ENCODE peak calls at places on chromosomes 12 and 14, in five cellular contexts. D is gastrocnemius medialis; X is adipocyte; B is CD4-positive, alpha-beta T cell; L is adrenal gland. Z is an unnamed sample. For H3K27me3, the result is how much of the 10 kb centered on the place peaks cover.

GRCh38 chr14:90453401-90453951 is 56.6 kb downstream of the CALM1 start:
- DNase-seq in D (no peak), X (no peak), B (no peak), L (peak), Z (no peak)

GRCh38 chr12:57894577-57895292 is 46.6 kb upstream of the ATP23 start:
- DNase-seq in D (peak), X (peak), B (no peak), L (no peak), Z (no peak)

GRCh38 chr12:124921200-124922008 is 7.0 kb upstream of the UBC start:
- DNase-seq in D (no peak), X (peak), B (peak), L (peak), Z (peak)

GRCh38 chr12:65895759-65896656 is 71.7 kb downstream of the HMGA2 start:
- DNase-seq in D (no peak), X (peak), B (no peak), L (no peak), Z (no peak)

GRCh38 chr14:99548285-99548684 is 55.7 kb downstream of the CCDC85C start:
- DNase-seq in D (no peak), X (no peak), B (no peak), L (no peak), Z (no peak)

GRCh38 chr12:32494676-32495075 is 95.3 kb downstream of the FGD4 start:
- DNase-seq in D (no peak), X (no peak), B (no peak), L (no peak), Z (no peak)

GRCh38 chr12:14901228-14901562 is 15.5 kb upstream of the MGP start:
- DNase-seq in D (no peak), X (no peak), B (no peak), L (no peak), Z (no peak)

GRCh38 chr12:18689781-18690180 is 48.0 kb downstream of the PLCZ1 start:
- DNase-seq in D (no peak), X (no peak), B (no peak), L (no peak), Z (no peak)

GRCh38 chr14:102930138-102930752 is 7.8 kb downstream of the AMN start:
- DNase-seq in D (no peak), X (peak), B (no peak), L (no peak), Z (peak)

GRCh38 chr14:102929349-102930137 is 7.1 kb downstream of the AMN start:
- DNase-seq in D (no peak), X (no peak), B (no peak), L (no peak), Z (no peak)

GRCh38 chr14:102927878-102928411 is 5.5 kb downstream of the AMN start:
- DNase-seq in D (no peak), X (no peak), B (no peak), L (no peak), Z (no peak)

GRCh38 chr14:102927346-102927877 is 4.9 kb downstream of the AMN start:
- DNase-seq in D (no peak), X (no peak), B (no peak), L (no peak), Z (no peak)

GRCh38 chr14:102928412-102929348 is 6.2 kb downstream of the AMN start:
- DNase-seq in D (no peak), X (peak), B (peak), L (peak), Z (peak)
- H3K27me3 ChIP-seq in D (half or more), X (under half), B (under half), L (under half), Z (under half)

DNA sequence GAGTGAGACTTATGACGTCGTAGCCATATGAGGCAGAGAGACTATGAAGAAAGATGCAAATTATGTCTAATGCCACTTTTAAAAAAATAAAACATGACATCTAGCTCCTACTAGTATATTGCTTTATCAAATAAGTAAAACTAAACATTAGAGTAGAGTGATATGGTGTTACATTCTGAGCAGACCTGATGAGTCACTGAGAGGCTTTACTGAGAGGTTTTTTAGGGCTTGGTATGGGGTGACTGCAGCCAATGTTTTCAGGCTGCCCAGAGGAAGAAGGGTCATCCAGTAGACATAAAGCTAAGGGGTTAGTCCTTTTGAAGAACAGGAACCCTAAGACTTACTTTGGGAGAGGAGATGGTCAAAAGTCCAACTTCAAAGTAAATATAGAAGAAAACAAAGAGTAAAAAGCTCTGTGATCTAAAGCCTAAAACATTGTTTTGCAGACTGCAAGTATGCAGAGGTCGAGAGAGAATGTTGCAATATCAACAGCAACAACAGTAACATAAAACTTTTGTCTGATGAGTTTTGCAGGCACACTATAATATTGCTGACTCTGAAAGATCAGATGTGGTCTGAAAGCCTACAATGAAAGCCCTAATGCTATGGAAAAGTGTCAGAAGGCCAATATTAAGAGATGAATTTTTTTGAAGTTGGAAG is 774.8 kb downstream of the TMTC2 start:
- DNase-seq in D (no peak), X (peak), B (no peak), L (no peak), Z (no peak)
- H3K27me3 ChIP-seq in D (under half), X (under half), B (under half), L (under half), Z (under half)

GRCh38 chr12:55001198-55001827 is 16.8 kb upstream of the TESPA1 start:
- DNase-seq in D (no peak), X (no peak), B (no peak), L (no peak), Z (no peak)

GRCh38 chr12:55002355-55002754 is 17.4 kb upstream of the NEUROD4 start:
- DNase-seq in D (no peak), X (no peak), B (no peak), L (no peak), Z (no peak)

GRCh38 chr12:54996235-54996634 is 11.7 kb upstream of the TESPA1 start:
- DNase-seq in D (no peak), X (no peak), B (no peak), L (no peak), Z (no peak)

GRCh38 chr12:54998958-54999510 is 14.5 kb upstream of the TESPA1 start:
- DNase-seq in D (no peak), X (no peak), B (no peak), L (no peak), Z (peak)

DNA sequence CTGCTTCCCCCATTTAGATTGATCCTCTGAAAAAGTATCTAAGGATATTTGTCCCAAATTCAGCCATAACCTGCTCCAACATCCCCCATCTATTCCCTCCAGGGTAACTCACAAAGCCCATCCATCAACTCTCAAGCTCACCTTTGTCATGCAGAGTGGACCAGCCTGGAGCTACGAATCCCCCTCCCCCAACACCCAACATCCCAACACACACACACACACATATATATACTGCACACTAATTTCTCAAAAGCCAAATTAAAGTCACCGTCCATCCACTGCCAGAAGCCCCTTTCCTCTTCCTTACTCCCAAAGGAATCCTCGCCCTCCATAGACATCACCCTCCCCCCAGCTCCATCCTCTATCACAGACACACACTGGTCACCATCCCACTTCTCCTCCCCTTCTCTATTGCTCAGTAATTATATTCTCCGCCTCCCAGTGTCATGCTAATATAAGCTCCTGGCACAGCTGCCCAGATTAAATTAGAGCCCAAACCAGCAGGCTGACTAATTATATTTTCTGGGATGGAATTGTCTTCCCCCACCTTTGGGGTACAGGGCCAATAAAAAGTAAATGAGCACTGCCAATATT is 13.4 kb upstream of the TESPA1 start:
- DNase-seq in D (no peak), X (no peak), B (no peak), L (no peak), Z (no peak)
- H3K27me3 ChIP-seq in D (under half), X (half or more), B (under half), L (under half), Z (under half)

DNA sequence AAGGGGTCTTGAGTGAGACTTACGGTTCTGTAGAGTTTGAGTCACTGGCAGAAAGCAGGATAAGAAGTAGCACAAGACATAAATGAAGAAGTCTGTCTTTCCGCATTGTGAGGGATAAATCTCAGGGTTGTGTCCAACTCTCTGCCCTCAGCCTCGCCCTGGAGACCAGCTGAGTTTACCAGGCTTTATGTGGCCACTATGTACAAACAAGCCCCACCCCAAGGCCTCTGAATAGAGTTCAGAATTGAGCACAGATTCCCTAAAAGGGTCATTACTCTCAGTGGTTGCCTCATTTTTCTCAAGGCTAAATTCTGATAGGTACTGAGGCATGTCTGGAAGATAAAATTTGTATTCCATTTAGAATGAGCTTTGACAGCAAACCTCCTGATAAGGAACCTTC is at the start of gene PZP:
- DNase-seq in D (no peak), X (no peak), B (no peak), L (no peak), Z (no peak)
- H3K27me3 ChIP-seq in D (under half), X (under half), B (under half), L (under half), Z (under half)

GRCh38 chr14:77140937-77141591 is 527 bp downstream of the ZDHHC22 start:
- DNase-seq in D (no peak), X (peak), B (no peak), L (no peak), Z (peak)
- H3K27me3 ChIP-seq in D (half or more), X (half or more), B (half or more), L (half or more), Z (half or more)

Z was measured in A673.